ENCODE peak calls at places on chromosome 13, in eight cellular contexts. B is cardiac fibroblast, K is Peyer's patch, E is dorsolateral prefrontal cortex, X is HCT116, Z is SK-N-SH, D is transverse colon, S is kidney. Q is an unnamed sample.

GRCh38 chr13:41587490-41587889 is 130.1 kb downstream of the RGCC start:
- DNase-seq in Z (no peak), E (no peak), K (no peak), B (no peak), D (no peak), X (no peak), S (no peak), Q (no peak)

GRCh38 chr13:24511019-24511823 is 1.4 kb downstream of the PARP4 start:
- DNase-seq in K (peak), S (no peak), D (peak), E (no peak), X (peak), B (peak), Z (peak), Q (no peak)

GRCh38 chr13:106183410-106184128 is 351.9 kb downstream of the EFNB2 start:
- DNase-seq in K (no peak), S (no peak), B (no peak), X (no peak), Z (no peak), D (peak), E (no peak), Q (no peak)

GRCh38 chr13:104477256-104477655 is 1411.0 kb upstream of the SLC10A2 start:
- DNase-seq in B (no peak), S (no peak), E (no peak), Z (no peak), D (no peak), X (no peak), K (no peak), Q (no peak)

GRCh38 chr13:43364210-43365041 is 341.0 kb downstream of the DNAJC15 start:
- DNase-seq in E (no peak), S (no peak), Z (no peak), D (no peak), B (peak), K (no peak), X (no peak), Q (no peak)

GRCh38 chr13:39524795-39525194 is 78.2 kb downstream of the LHFPL6 start:
- DNase-seq in X (no peak), S (no peak), Z (no peak), E (no peak), K (no peak), D (no peak), B (no peak), Q (no peak)

GRCh38 chr13:80177327-80177726 is 163.6 kb downstream of the SPRY2 start:
- DNase-seq in S (no peak), E (no peak), D (no peak), X (no peak), B (no peak), K (no peak), Z (no peak), Q (no peak)

GRCh38 chr13:27374650-27375049 is 49.8 kb upstream of the GTF3A start:
- DNase-seq in E (no peak), Z (peak), B (peak), S (no peak), K (no peak), D (peak), X (peak), Q (peak)

GRCh38 chr13:48979892-48980291 is 4.2 kb downstream of the FNDC3A start:
- DNase-seq in D (no peak), Z (no peak), K (no peak), S (no peak), B (no peak), E (no peak), X (no peak), Q (no peak)

GRCh38 chr13:99948411-99948810 is 23.2 kb downstream of the ZIC5 start:
- DNase-seq in E (no peak), K (no peak), B (no peak), Z (no peak), D (no peak), X (no peak), S (no peak), Q (no peak)

GRCh38 chr13:29000802-29001201 is 180.7 kb downstream of the MTUS2 start:
- DNase-seq in B (no peak), E (no peak), D (no peak), X (no peak), K (no peak), Z (no peak), S (no peak), Q (no peak)

GRCh38 chr13:44653261-44653660 is 77.1 kb upstream of the TSC22D1 start:
- DNase-seq in X (no peak), E (no peak), Z (no peak), B (no peak), K (no peak), S (no peak), D (no peak), Q (no peak)

GRCh38 chr13:112428704-112429103 is 52.5 kb downstream of the SPACA7 start:
- DNase-seq in K (no peak), S (no peak), X (no peak), E (no peak), Z (no peak), D (no peak), B (no peak), Q (no peak)

GRCh38 chr13:25170554-25171107 is 1.5 kb downstream of the AMER2 start:
- DNase-seq in Z (peak), D (no peak), S (no peak), K (no peak), B (no peak), X (no peak), E (peak), Q (no peak)

GRCh38 chr13:48233097-48233885 is at the start of gene ITM2B:
- DNase-seq in Z (peak), B (peak), X (peak), D (peak), S (peak), K (peak), E (peak), Q (peak)

GRCh38 chr13:33518442-33518841 is 232.9 kb upstream of the STARD13 start:
- DNase-seq in X (no peak), Z (no peak), E (no peak), B (no peak), D (no peak), S (no peak), K (no peak), Q (no peak)

GRCh38 chr13:113400621-113401451 is 36.9 kb upstream of the GRTP1 start:
- DNase-seq in D (no peak), S (no peak), E (peak), X (no peak), K (peak), B (no peak), Z (no peak), Q (no peak)

GRCh38 chr13:40564342-40564997 is 102.0 kb downstream of the FOXO1 start:
- DNase-seq in K (no peak), S (no peak), B (peak), E (no peak), D (no peak), X (no peak), Z (no peak), Q (no peak)

GRCh38 chr13:34065915-34066314 is 248.0 kb downstream of the RFC3 start:
- DNase-seq in S (no peak), D (no peak), X (peak), Z (no peak), E (no peak), B (no peak), K (no peak), Q (no peak)

GRCh38 chr13:112723771-112724170 is 33.9 kb downstream of the ATP11A start:
- DNase-seq in X (no peak), Z (no peak), S (no peak), K (peak), B (no peak), E (no peak), D (no peak), Q (no peak)

GRCh38 chr13:48138270-48138669 is 43.4 kb upstream of the MED4 start:
- DNase-seq in K (no peak), S (no peak), X (no peak), D (no peak), E (no peak), Z (no peak), B (no peak), Q (no peak)

GRCh38 chr13:106528711-106529414 is 6.6 kb downstream of the EFNB2 start:
- DNase-seq in E (no peak), B (no peak), Z (no peak), S (no peak), X (no peak), D (no peak), K (no peak), Q (no peak)

GRCh38 chr13:83498486-83499190 is 383.6 kb downstream of the SLITRK1 start:
- DNase-seq in K (no peak), Z (no peak), B (peak), D (no peak), E (no peak), S (no peak), X (no peak), Q (no peak)

GRCh38 chr13:39590466-39591036 is 12.4 kb downstream of the LHFPL6 start:
- DNase-seq in K (no peak), B (no peak), D (no peak), Z (no peak), X (no peak), E (no peak), S (no peak), Q (no peak)

GRCh38 chr13:48644141-48644540 is 9.6 kb upstream of the CYSLTR2 start:
- DNase-seq in D (no peak), B (no peak), Z (no peak), K (no peak), S (no peak), E (no peak), X (no peak), Q (no peak)

GRCh38 chr13:60043262-60043661 is 120.5 kb downstream of the DIAPH3 start:
- DNase-seq in B (peak), D (no peak), Z (peak), X (no peak), E (no peak), K (no peak), S (no peak), Q (no peak)

GRCh38 chr13:79289557-79289956 is 116.5 kb downstream of the RBM26 start:
- DNase-seq in B (no peak), K (no peak), Z (no peak), S (no peak), X (no peak), D (no peak), E (no peak), Q (no peak)

GRCh38 chr13:30705672-30706071 is 29.7 kb upstream of the ALOX5AP start:
- DNase-seq in K (no peak), E (no peak), X (no peak), Z (no peak), B (no peak), S (no peak), D (no peak), Q (no peak)

GRCh38 chr13:47005761-47006414 is 109.0 kb upstream of the HTR2A start:
- DNase-seq in Z (no peak), S (no peak), B (no peak), K (no peak), E (no peak), X (no peak), D (no peak), Q (no peak)

DNA sequence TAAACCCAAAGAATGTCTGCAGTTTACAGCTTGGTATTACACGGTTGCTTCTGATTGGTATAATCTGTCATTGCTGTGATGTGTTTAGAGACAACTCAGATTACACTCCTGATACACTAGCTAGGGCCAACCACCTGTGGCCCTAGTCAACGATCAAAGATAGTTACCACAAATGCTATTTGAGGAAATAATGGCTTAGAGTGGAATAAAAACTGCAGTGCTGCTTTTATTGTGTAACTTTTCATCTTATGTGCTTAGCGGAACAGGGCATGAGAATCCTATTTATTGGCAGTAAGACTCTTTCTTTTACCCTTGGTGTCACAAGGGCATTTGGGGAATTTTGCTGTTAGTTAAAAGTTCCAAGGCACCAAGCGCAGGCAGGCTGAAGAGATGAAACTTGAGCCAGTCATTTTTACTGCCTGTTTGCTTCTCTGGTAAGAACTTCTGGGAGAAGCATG is 363.3 kb downstream of the KCNRG start:
- DNase-seq in B (no peak), D (no peak), K (no peak), Z (no peak), E (no peak), X (no peak), S (no peak), Q (no peak)
- H3K4me3 ChIP-seq in B (no peak), D (no peak), K (no peak), Z (no peak), E (no peak), X (no peak), S (no peak), Q (no peak)

GRCh38 chr13:110328509-110328908 is 21.4 kb downstream of the COL4A2 start:
- DNase-seq in B (no peak), D (no peak), K (no peak), X (no peak), S (no peak), Z (no peak), E (no peak), Q (no peak)

GRCh38 chr13:110331362-110331761 is 24.3 kb downstream of the COL4A2 start:
- DNase-seq in S (no peak), D (no peak), B (no peak), X (no peak), E (no peak), K (no peak), Z (no peak), Q (no peak)

GRCh38 chr13:110329258-110329657 is 22.2 kb downstream of the COL4A2 start:
- DNase-seq in S (no peak), Z (no peak), E (no peak), X (no peak), B (no peak), K (no peak), D (no peak), Q (no peak)

GRCh38 chr13:110329798-110330461 is 22.8 kb downstream of the COL4A2 start:
- DNase-seq in Z (no peak), S (no peak), B (peak), X (no peak), E (no peak), K (no peak), D (no peak), Q (no peak)

DNA sequence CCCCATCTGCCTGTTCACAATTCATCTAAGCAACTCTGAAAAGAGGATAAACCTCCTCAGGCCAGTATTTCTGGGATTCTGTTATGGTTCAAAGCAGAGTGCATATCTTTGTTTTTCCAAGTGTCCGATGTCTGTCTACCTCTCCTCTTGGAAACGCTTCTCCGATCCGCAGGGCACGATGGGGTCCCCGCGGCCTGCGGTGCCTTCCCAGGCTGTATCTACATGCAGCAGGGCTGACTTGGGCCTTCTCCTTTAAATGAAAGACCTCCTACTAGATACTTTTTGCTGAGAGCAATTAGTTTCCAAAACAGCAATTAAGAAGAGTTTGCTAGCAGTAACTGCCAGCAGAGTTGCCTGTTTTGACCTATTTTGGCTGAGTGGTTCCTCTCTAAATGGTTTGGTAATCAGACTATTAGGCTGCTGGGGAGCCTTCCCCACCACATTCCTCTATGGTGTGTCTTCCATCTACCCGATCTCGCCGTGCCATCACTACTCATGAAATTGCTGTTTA is 23.5 kb downstream of the COL4A2 start:
- DNase-seq in E (no peak), Z (no peak), X (no peak), D (no peak), K (no peak), B (no peak), S (no peak), Q (no peak)
- H3K4me3 ChIP-seq in E (no peak), Z (no peak), X (no peak), D (no peak), K (no peak), B (peak), S (peak), Q (no peak)

DNA sequence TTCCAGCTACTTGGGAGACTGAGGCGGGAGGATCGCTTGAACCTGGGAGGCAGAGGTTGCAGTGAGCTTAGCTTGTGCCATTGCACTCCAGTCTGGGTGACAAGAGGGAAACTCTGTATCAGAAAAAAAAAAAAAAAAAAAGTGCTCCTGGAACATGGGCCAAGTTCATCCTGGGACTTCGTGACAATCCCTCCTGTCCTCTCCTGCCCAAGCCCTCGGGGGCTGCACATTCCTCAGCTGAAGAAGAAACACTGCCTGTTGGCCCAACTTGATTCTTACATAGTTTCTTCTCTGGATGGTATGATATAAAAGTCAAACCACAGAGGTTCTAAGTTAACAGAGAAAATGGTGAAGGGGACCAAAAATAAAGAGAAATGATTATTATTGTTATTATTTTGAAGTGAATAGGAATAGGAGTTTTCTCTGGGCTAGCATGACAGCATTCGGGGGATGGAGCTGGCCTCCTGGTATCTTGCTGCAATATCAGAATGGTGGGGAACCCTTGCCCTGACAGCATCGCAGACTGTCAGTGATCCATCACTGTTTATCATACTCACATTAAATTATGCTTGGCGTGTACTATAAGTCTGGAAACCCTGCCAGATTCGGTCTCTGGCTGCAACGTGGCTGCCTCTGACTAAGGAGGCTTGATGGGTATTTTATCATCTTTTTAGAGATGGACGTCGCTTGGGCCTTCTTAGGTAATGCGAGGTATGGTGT is 113.7 kb upstream of the OXGR1 start:
- DNase-seq in K (no peak), Z (peak), X (no peak), E (no peak), S (no peak), D (no peak), B (peak), Q (no peak)
- H3K4me3 ChIP-seq in K (no peak), Z (no peak), X (no peak), E (no peak), S (no peak), D (no peak), B (no peak), Q (no peak)

GRCh38 chr13:111210945-111211469 is 95.9 kb downstream of the ARHGEF7 start:
- DNase-seq in B (no peak), X (no peak), S (no peak), E (no peak), K (no peak), Z (no peak), D (no peak), Q (no peak)
- H3K4me3 ChIP-seq in B (peak), X (no peak), S (no peak), E (peak), K (no peak), Z (no peak), D (no peak), Q (no peak)

GRCh38 chr13:109781384-109782065 is 4.9 kb downstream of the IRS2 start:
- DNase-seq in S (peak), K (peak), B (peak), E (no peak), D (no peak), X (no peak), Z (peak), Q (no peak)
- H3K4me3 ChIP-seq in S (peak), K (peak), B (peak), E (peak), D (peak), X (no peak), Z (peak), Q (no peak)

GRCh38 chr13:22837980-22838615 is 342.7 kb upstream of the SGCG start:
- DNase-seq in B (no peak), K (no peak), E (no peak), D (no peak), S (no peak), Z (peak), X (no peak), Q (no peak)
- H3K4me3 ChIP-seq in B (no peak), K (no peak), E (peak), D (no peak), S (no peak), Z (no peak), X (no peak), Q (no peak)

GRCh38 chr13:110318920-110319319 is 11.8 kb downstream of the COL4A2 start:
- DNase-seq in E (no peak), B (no peak), X (no peak), K (no peak), Z (no peak), S (no peak), D (no peak), Q (no peak)

GRCh38 chr13:110320645-110321044 is 13.6 kb downstream of the COL4A2 start:
- DNase-seq in S (no peak), X (no peak), Z (no peak), B (no peak), E (no peak), K (no peak), D (no peak), Q (no peak)

GRCh38 chr13:110319774-110320509 is 12.9 kb downstream of the COL4A2 start:
- DNase-seq in X (peak), B (peak), D (no peak), K (no peak), E (no peak), S (peak), Z (no peak), Q (peak)

GRCh38 chr13:110317496-110318195 is 10.6 kb downstream of the COL4A2 start:
- DNase-seq in Z (no peak), K (no peak), D (no peak), E (no peak), B (no peak), X (no peak), S (no peak), Q (no peak)

GRCh38 chr13:110319397-110319773 is 12.3 kb downstream of the COL4A2 start:
- DNase-seq in Z (no peak), K (no peak), X (no peak), E (no peak), B (no peak), S (no peak), D (no peak), Q (no peak)
- H3K4me3 ChIP-seq in Z (no peak), K (no peak), X (no peak), E (no peak), B (peak), S (peak), D (no peak), Q (no peak)

Q was measured in body of pancreas.